ENCODE peak calls at places on chromosomes 2 and 18, in ten cellular contexts. One of them, this sample, is unnamed.
A peak's percentile ranks its signal among the peaks of the same experiment; 100 is the strongest.

GRCh38 chr2:171568085-171568484 is 45.8 kb downstream of the CYBRD1 start:
- DNase-seq in NCI-H446 treated with DMSO at 0.1 percent for 48 hours: no peak
- DNase-seq in iris pigment epithelial cell: no peak
- DNase-seq in putamen: no peak
- DNase-seq in vagina: no peak
- DNase-seq in fibroblast of the conjunctiva: no peak
- DNase-seq in stimulated activated CD8-positive, alpha-beta memory T cell treated with anti-CD3 and anti-CD28 coated beads, Interleukin-15, amount 100 ng/mL, for 24 hours: no peak
- DNase-seq in T-helper 2 cell: no peak
- DNase-seq in activated naive CD4-positive, alpha-beta T cell: no peak
- DNase-seq in NCI-H524 treated with DMSO at 0.1 percent for 48 hours: no peak
- DNase-seq in this sample: no peak

GRCh38 chr2:102619414-102620319 is at the start of gene SLC9A2:
- DNase-seq in NCI-H446 treated with DMSO at 0.1 percent for 48 hours: no peak
- DNase-seq in iris pigment epithelial cell: peak; percentile 3
- DNase-seq in putamen: no peak
- DNase-seq in vagina: no peak
- DNase-seq in fibroblast of the conjunctiva: no peak
- DNase-seq in stimulated activated CD8-positive, alpha-beta memory T cell treated with anti-CD3 and anti-CD28 coated beads, Interleukin-15, amount 100 ng/mL, for 24 hours: no peak
- DNase-seq in T-helper 2 cell: no peak
- DNase-seq in activated naive CD4-positive, alpha-beta T cell: no peak
- DNase-seq in NCI-H524 treated with DMSO at 0.1 percent for 48 hours: no peak
- DNase-seq in this sample: no peak

GRCh38 chr2:215609089-215610032 is 173.5 kb upstream of the FN1 start:
- DNase-seq in NCI-H446 treated with DMSO at 0.1 percent for 48 hours: no peak
- DNase-seq in iris pigment epithelial cell: peak; percentile 98
- DNase-seq in putamen: no peak
- DNase-seq in vagina: no peak
- DNase-seq in fibroblast of the conjunctiva: no peak
- DNase-seq in stimulated activated CD8-positive, alpha-beta memory T cell treated with anti-CD3 and anti-CD28 coated beads, Interleukin-15, amount 100 ng/mL, for 24 hours: no peak
- DNase-seq in T-helper 2 cell: no peak
- DNase-seq in activated naive CD4-positive, alpha-beta T cell: no peak
- DNase-seq in NCI-H524 treated with DMSO at 0.1 percent for 48 hours: no peak
- DNase-seq in this sample: no peak

GRCh38 chr2:68908392-68908970 is 37.3 kb upstream of the BMP10 start:
- DNase-seq in NCI-H446 treated with DMSO at 0.1 percent for 48 hours: no peak
- DNase-seq in iris pigment epithelial cell: peak; percentile 80
- DNase-seq in putamen: no peak
- DNase-seq in vagina: no peak
- DNase-seq in fibroblast of the conjunctiva: peak; percentile 30
- DNase-seq in stimulated activated CD8-positive, alpha-beta memory T cell treated with anti-CD3 and anti-CD28 coated beads, Interleukin-15, amount 100 ng/mL, for 24 hours: peak; percentile 37
- DNase-seq in T-helper 2 cell: peak; percentile 43
- DNase-seq in activated naive CD4-positive, alpha-beta T cell: peak; percentile 26
- DNase-seq in NCI-H524 treated with DMSO at 0.1 percent for 48 hours: no peak
- DNase-seq in this sample: no peak

GRCh38 chr2:149579972-149580882 is 7.3 kb downstream of the MMADHC start:
- DNase-seq in NCI-H446 treated with DMSO at 0.1 percent for 48 hours: no peak
- DNase-seq in iris pigment epithelial cell: peak; percentile 65
- DNase-seq in putamen: no peak
- DNase-seq in vagina: no peak
- DNase-seq in fibroblast of the conjunctiva: no peak
- DNase-seq in stimulated activated CD8-positive, alpha-beta memory T cell treated with anti-CD3 and anti-CD28 coated beads, Interleukin-15, amount 100 ng/mL, for 24 hours: no peak
- DNase-seq in T-helper 2 cell: no peak
- DNase-seq in activated naive CD4-positive, alpha-beta T cell: no peak
- DNase-seq in NCI-H524 treated with DMSO at 0.1 percent for 48 hours: no peak
- DNase-seq in this sample: no peak

GRCh38 chr2:58634653-58635347 is 393.7 kb upstream of the FANCL start:
- DNase-seq in NCI-H446 treated with DMSO at 0.1 percent for 48 hours: no peak
- DNase-seq in iris pigment epithelial cell: peak; percentile 57
- DNase-seq in putamen: no peak
- DNase-seq in vagina: no peak
- DNase-seq in fibroblast of the conjunctiva: no peak
- DNase-seq in stimulated activated CD8-positive, alpha-beta memory T cell treated with anti-CD3 and anti-CD28 coated beads, Interleukin-15, amount 100 ng/mL, for 24 hours: no peak
- DNase-seq in T-helper 2 cell: no peak
- DNase-seq in activated naive CD4-positive, alpha-beta T cell: no peak
- DNase-seq in NCI-H524 treated with DMSO at 0.1 percent for 48 hours: no peak
- DNase-seq in this sample: no peak

GRCh38 chr18:44733069-44733753 is 52.5 kb downstream of the SETBP1 start:
- DNase-seq in NCI-H446 treated with DMSO at 0.1 percent for 48 hours: no peak
- DNase-seq in iris pigment epithelial cell: peak; percentile 70
- DNase-seq in putamen: no peak
- DNase-seq in vagina: no peak
- DNase-seq in fibroblast of the conjunctiva: no peak
- DNase-seq in stimulated activated CD8-positive, alpha-beta memory T cell treated with anti-CD3 and anti-CD28 coated beads, Interleukin-15, amount 100 ng/mL, for 24 hours: no peak
- DNase-seq in T-helper 2 cell: no peak
- DNase-seq in activated naive CD4-positive, alpha-beta T cell: no peak
- DNase-seq in NCI-H524 treated with DMSO at 0.1 percent for 48 hours: no peak
- DNase-seq in this sample: peak; percentile 38

GRCh38 chr2:142725386-142725785 is 152.1 kb upstream of the KYNU start:
- DNase-seq in NCI-H446 treated with DMSO at 0.1 percent for 48 hours: no peak
- DNase-seq in iris pigment epithelial cell: no peak
- DNase-seq in putamen: peak; percentile 37
- DNase-seq in vagina: no peak
- DNase-seq in fibroblast of the conjunctiva: no peak
- DNase-seq in stimulated activated CD8-positive, alpha-beta memory T cell treated with anti-CD3 and anti-CD28 coated beads, Interleukin-15, amount 100 ng/mL, for 24 hours: no peak
- DNase-seq in T-helper 2 cell: no peak
- DNase-seq in activated naive CD4-positive, alpha-beta T cell: no peak
- DNase-seq in NCI-H524 treated with DMSO at 0.1 percent for 48 hours: no peak
- DNase-seq in this sample: no peak

GRCh38 chr2:175605989-175606841 is 395.9 kb downstream of the LNPK start:
- DNase-seq in NCI-H446 treated with DMSO at 0.1 percent for 48 hours: no peak
- DNase-seq in iris pigment epithelial cell: peak; percentile 3
- DNase-seq in putamen: no peak
- DNase-seq in vagina: no peak
- DNase-seq in fibroblast of the conjunctiva: peak; percentile 83
- DNase-seq in stimulated activated CD8-positive, alpha-beta memory T cell treated with anti-CD3 and anti-CD28 coated beads, Interleukin-15, amount 100 ng/mL, for 24 hours: no peak
- DNase-seq in T-helper 2 cell: no peak
- DNase-seq in activated naive CD4-positive, alpha-beta T cell: no peak
- DNase-seq in NCI-H524 treated with DMSO at 0.1 percent for 48 hours: peak; percentile 14
- DNase-seq in this sample: no peak

GRCh38 chr18:21490745-21491144 is 109.8 kb downstream of the ESCO1 start:
- DNase-seq in NCI-H446 treated with DMSO at 0.1 percent for 48 hours: no peak
- DNase-seq in iris pigment epithelial cell: no peak
- DNase-seq in putamen: no peak
- DNase-seq in vagina: no peak
- DNase-seq in fibroblast of the conjunctiva: no peak
- DNase-seq in stimulated activated CD8-positive, alpha-beta memory T cell treated with anti-CD3 and anti-CD28 coated beads, Interleukin-15, amount 100 ng/mL, for 24 hours: no peak
- DNase-seq in T-helper 2 cell: no peak
- DNase-seq in activated naive CD4-positive, alpha-beta T cell: no peak
- DNase-seq in NCI-H524 treated with DMSO at 0.1 percent for 48 hours: no peak
- DNase-seq in this sample: no peak

GRCh38 chr18:22277758-22278157 is 108.4 kb downstream of the GATA6 start:
- DNase-seq in NCI-H446 treated with DMSO at 0.1 percent for 48 hours: no peak
- DNase-seq in iris pigment epithelial cell: no peak
- DNase-seq in putamen: no peak
- DNase-seq in vagina: no peak
- DNase-seq in fibroblast of the conjunctiva: no peak
- DNase-seq in stimulated activated CD8-positive, alpha-beta memory T cell treated with anti-CD3 and anti-CD28 coated beads, Interleukin-15, amount 100 ng/mL, for 24 hours: no peak
- DNase-seq in T-helper 2 cell: no peak
- DNase-seq in activated naive CD4-positive, alpha-beta T cell: no peak
- DNase-seq in NCI-H524 treated with DMSO at 0.1 percent for 48 hours: no peak
- DNase-seq in this sample: no peak

GRCh38 chr2:233919938-233920337 is 2.8 kb downstream of the TRPM8 start:
- DNase-seq in NCI-H446 treated with DMSO at 0.1 percent for 48 hours: no peak
- DNase-seq in iris pigment epithelial cell: peak; percentile 72
- DNase-seq in putamen: no peak
- DNase-seq in vagina: no peak
- DNase-seq in fibroblast of the conjunctiva: no peak
- DNase-seq in stimulated activated CD8-positive, alpha-beta memory T cell treated with anti-CD3 and anti-CD28 coated beads, Interleukin-15, amount 100 ng/mL, for 24 hours: no peak
- DNase-seq in T-helper 2 cell: no peak
- DNase-seq in activated naive CD4-positive, alpha-beta T cell: no peak
- DNase-seq in NCI-H524 treated with DMSO at 0.1 percent for 48 hours: no peak
- DNase-seq in this sample: no peak

GRCh38 chr2:152466041-152466440 is 131.1 kb downstream of the FMNL2 start:
- DNase-seq in NCI-H446 treated with DMSO at 0.1 percent for 48 hours: no peak
- DNase-seq in iris pigment epithelial cell: peak; percentile 79
- DNase-seq in putamen: no peak
- DNase-seq in vagina: no peak
- DNase-seq in fibroblast of the conjunctiva: no peak
- DNase-seq in stimulated activated CD8-positive, alpha-beta memory T cell treated with anti-CD3 and anti-CD28 coated beads, Interleukin-15, amount 100 ng/mL, for 24 hours: no peak
- DNase-seq in T-helper 2 cell: no peak
- DNase-seq in activated naive CD4-positive, alpha-beta T cell: no peak
- DNase-seq in NCI-H524 treated with DMSO at 0.1 percent for 48 hours: no peak
- DNase-seq in this sample: no peak

GRCh38 chr18:7566587-7567486 is at the start of gene PTPRM:
- DNase-seq in NCI-H446 treated with DMSO at 0.1 percent for 48 hours: no peak
- DNase-seq in iris pigment epithelial cell: peak; percentile 81
- DNase-seq in putamen: peak; percentile 87
- DNase-seq in vagina: no peak
- DNase-seq in fibroblast of the conjunctiva: peak; percentile 56
- DNase-seq in stimulated activated CD8-positive, alpha-beta memory T cell treated with anti-CD3 and anti-CD28 coated beads, Interleukin-15, amount 100 ng/mL, for 24 hours: no peak
- DNase-seq in T-helper 2 cell: no peak
- DNase-seq in activated naive CD4-positive, alpha-beta T cell: peak; percentile 3
- DNase-seq in NCI-H524 treated with DMSO at 0.1 percent for 48 hours: no peak
- DNase-seq in this sample: peak; percentile 84

GRCh38 chr2:17557596-17557995 is 17.1 kb downstream of the VSNL1 start:
- DNase-seq in NCI-H446 treated with DMSO at 0.1 percent for 48 hours: no peak
- DNase-seq in iris pigment epithelial cell: no peak
- DNase-seq in putamen: no peak
- DNase-seq in vagina: no peak
- DNase-seq in fibroblast of the conjunctiva: no peak
- DNase-seq in stimulated activated CD8-positive, alpha-beta memory T cell treated with anti-CD3 and anti-CD28 coated beads, Interleukin-15, amount 100 ng/mL, for 24 hours: no peak
- DNase-seq in T-helper 2 cell: no peak
- DNase-seq in activated naive CD4-positive, alpha-beta T cell: no peak
- DNase-seq in NCI-H524 treated with DMSO at 0.1 percent for 48 hours: no peak
- DNase-seq in this sample: no peak

GRCh38 chr18:13240060-13240725 is 21.6 kb downstream of the LDLRAD4 start:
- DNase-seq in NCI-H446 treated with DMSO at 0.1 percent for 48 hours: no peak
- DNase-seq in iris pigment epithelial cell: no peak
- DNase-seq in putamen: no peak
- DNase-seq in vagina: no peak
- DNase-seq in fibroblast of the conjunctiva: no peak
- DNase-seq in stimulated activated CD8-positive, alpha-beta memory T cell treated with anti-CD3 and anti-CD28 coated beads, Interleukin-15, amount 100 ng/mL, for 24 hours: no peak
- DNase-seq in T-helper 2 cell: no peak
- DNase-seq in activated naive CD4-positive, alpha-beta T cell: no peak
- DNase-seq in NCI-H524 treated with DMSO at 0.1 percent for 48 hours: no peak
- DNase-seq in this sample: no peak

GRCh38 chr18:6901283-6901926 is 171.9 kb downstream of the ARHGAP28 start:
- DNase-seq in NCI-H446 treated with DMSO at 0.1 percent for 48 hours: no peak
- DNase-seq in iris pigment epithelial cell: no peak
- DNase-seq in putamen: no peak
- DNase-seq in vagina: no peak
- DNase-seq in fibroblast of the conjunctiva: no peak
- DNase-seq in stimulated activated CD8-positive, alpha-beta memory T cell treated with anti-CD3 and anti-CD28 coated beads, Interleukin-15, amount 100 ng/mL, for 24 hours: no peak
- DNase-seq in T-helper 2 cell: no peak
- DNase-seq in activated naive CD4-positive, alpha-beta T cell: no peak
- DNase-seq in NCI-H524 treated with DMSO at 0.1 percent for 48 hours: no peak
- DNase-seq in this sample: no peak

GRCh38 chr2:70767094-70767698 is 804 bp downstream of the ADD2 start:
- DNase-seq in NCI-H446 treated with DMSO at 0.1 percent for 48 hours: no peak
- DNase-seq in iris pigment epithelial cell: no peak
- DNase-seq in putamen: no peak
- DNase-seq in vagina: no peak
- DNase-seq in fibroblast of the conjunctiva: no peak
- DNase-seq in stimulated activated CD8-positive, alpha-beta memory T cell treated with anti-CD3 and anti-CD28 coated beads, Interleukin-15, amount 100 ng/mL, for 24 hours: no peak
- DNase-seq in T-helper 2 cell: no peak
- DNase-seq in activated naive CD4-positive, alpha-beta T cell: no peak
- DNase-seq in NCI-H524 treated with DMSO at 0.1 percent for 48 hours: no peak
- DNase-seq in this sample: no peak

GRCh38 chr2:230875347-230876315 is 10.9 kb downstream of the ITM2C start:
- DNase-seq in NCI-H446 treated with DMSO at 0.1 percent for 48 hours: no peak
- DNase-seq in iris pigment epithelial cell: no peak
- DNase-seq in putamen: no peak
- DNase-seq in vagina: peak; percentile 84
- DNase-seq in fibroblast of the conjunctiva: no peak
- DNase-seq in stimulated activated CD8-positive, alpha-beta memory T cell treated with anti-CD3 and anti-CD28 coated beads, Interleukin-15, amount 100 ng/mL, for 24 hours: no peak
- DNase-seq in T-helper 2 cell: no peak
- DNase-seq in activated naive CD4-positive, alpha-beta T cell: no peak
- DNase-seq in NCI-H524 treated with DMSO at 0.1 percent for 48 hours: no peak
- DNase-seq in this sample: no peak

GRCh38 chr2:121309323-121309722 is 24.3 kb upstream of the TFCP2L1 start:
- DNase-seq in NCI-H446 treated with DMSO at 0.1 percent for 48 hours: no peak
- DNase-seq in iris pigment epithelial cell: no peak
- DNase-seq in putamen: no peak
- DNase-seq in vagina: no peak
- DNase-seq in fibroblast of the conjunctiva: no peak
- DNase-seq in stimulated activated CD8-positive, alpha-beta memory T cell treated with anti-CD3 and anti-CD28 coated beads, Interleukin-15, amount 100 ng/mL, for 24 hours: no peak
- DNase-seq in T-helper 2 cell: no peak
- DNase-seq in activated naive CD4-positive, alpha-beta T cell: no peak
- DNase-seq in NCI-H524 treated with DMSO at 0.1 percent for 48 hours: no peak
- DNase-seq in this sample: no peak

GRCh38 chr2:149507933-149508332 is 79.6 kb downstream of the MMADHC start:
- DNase-seq in NCI-H446 treated with DMSO at 0.1 percent for 48 hours: no peak
- DNase-seq in iris pigment epithelial cell: peak; percentile 2
- DNase-seq in putamen: no peak
- DNase-seq in vagina: no peak
- DNase-seq in fibroblast of the conjunctiva: no peak
- DNase-seq in stimulated activated CD8-positive, alpha-beta memory T cell treated with anti-CD3 and anti-CD28 coated beads, Interleukin-15, amount 100 ng/mL, for 24 hours: no peak
- DNase-seq in T-helper 2 cell: no peak
- DNase-seq in activated naive CD4-positive, alpha-beta T cell: no peak
- DNase-seq in NCI-H524 treated with DMSO at 0.1 percent for 48 hours: no peak
- DNase-seq in this sample: no peak